ENCODE peak calls at places on chromosomes 3 and 15, in six cellular contexts. N is mammary epithelial cell, G is colonic mucosa, Q is Peyer's patch, O is H9, C is OCI-LY7. S is an unnamed sample. For H3K9me3, the result is how much of the 10 kb centered on the place peaks cover.

GRCh38 chr15:75720787-75721461 is 8.3 kb upstream of the CSPG4 start:
- DNase-seq in O (peak), Q (peak), N (peak), C (peak), G (peak), S (peak)

GRCh38 chr3:170089862-170090600 is 52.2 kb downstream of the GPR160 start:
- DNase-seq in C (no peak), N (no peak), O (no peak), G (no peak), Q (no peak), S (no peak)

GRCh38 chr3:73499787-73500186 is 125.0 kb downstream of the PDZRN3 start:
- DNase-seq in N (peak), O (no peak), Q (no peak), G (no peak), C (no peak), S (no peak)

GRCh38 chr15:86857701-86858100 is 778.0 kb downstream of the AGBL1 start:
- DNase-seq in N (no peak), Q (no peak), C (no peak), O (no peak), G (no peak), S (no peak)

GRCh38 chr3:194844046-194844445 is 158.4 kb downstream of the FAM43A start:
- DNase-seq in G (no peak), N (no peak), Q (no peak), O (no peak), C (no peak), S (no peak)

GRCh38 chr3:107265526-107265925 is 111.7 kb upstream of the CCDC54 start:
- DNase-seq in N (peak), O (no peak), G (no peak), Q (no peak), C (no peak), S (no peak)

GRCh38 chr3:11424277-11424676 is 152.1 kb downstream of the ATG7 start:
- DNase-seq in G (no peak), Q (no peak), C (no peak), N (no peak), O (no peak), S (no peak)

GRCh38 chr3:63909431-63909830 is 2.8 kb downstream of the SCAANT1 start:
- DNase-seq in Q (no peak), N (no peak), G (no peak), C (no peak), O (no peak), S (no peak)

GRCh38 chr3:192991351-192991750 is 73.7 kb upstream of the MB21D2 start:
- DNase-seq in O (no peak), C (no peak), N (no peak), G (no peak), Q (no peak), S (no peak)

GRCh38 chr3:152204218-152204617 is 64.5 kb upstream of the MBNL1 start:
- DNase-seq in O (no peak), G (no peak), C (no peak), Q (no peak), N (no peak), S (no peak)

GRCh38 chr15:60407406-60407805 is 9.6 kb upstream of the ANXA2 start:
- DNase-seq in N (peak), C (no peak), G (no peak), O (no peak), Q (no peak), S (no peak)

GRCh38 chr15:100383302-100384107 is 41.7 kb upstream of the ADAMTS17 start:
- DNase-seq in Q (no peak), N (peak), G (peak), O (peak), C (peak), S (peak)

GRCh38 chr3:101676765-101677435 is at the start of gene ZBTB11:
- DNase-seq in N (peak), C (peak), Q (peak), O (peak), G (peak), S (peak)

GRCh38 chr3:101676219-101676764 is 640 bp downstream of the ZBTB11 start:
- DNase-seq in Q (peak), C (peak), N (peak), O (peak), G (peak), S (peak)

GRCh38 chr3:101673953-101674352 is 3.0 kb downstream of the ZBTB11 start:
- DNase-seq in Q (no peak), G (no peak), N (no peak), O (no peak), C (no peak), S (no peak)

GRCh38 chr3:101674518-101674917 is 2.4 kb downstream of the ZBTB11 start:
- DNase-seq in G (no peak), N (no peak), O (no peak), Q (no peak), C (no peak), S (no peak)

GRCh38 chr3:101675709-101676218 is 1.2 kb downstream of the ZBTB11 start:
- DNase-seq in Q (no peak), N (peak), O (no peak), G (peak), C (peak), S (peak)
- TF ChIP-seq CTCF in Q (peak), N (no peak), O (no peak), G (no peak), C (no peak), S (no peak)

DNA sequence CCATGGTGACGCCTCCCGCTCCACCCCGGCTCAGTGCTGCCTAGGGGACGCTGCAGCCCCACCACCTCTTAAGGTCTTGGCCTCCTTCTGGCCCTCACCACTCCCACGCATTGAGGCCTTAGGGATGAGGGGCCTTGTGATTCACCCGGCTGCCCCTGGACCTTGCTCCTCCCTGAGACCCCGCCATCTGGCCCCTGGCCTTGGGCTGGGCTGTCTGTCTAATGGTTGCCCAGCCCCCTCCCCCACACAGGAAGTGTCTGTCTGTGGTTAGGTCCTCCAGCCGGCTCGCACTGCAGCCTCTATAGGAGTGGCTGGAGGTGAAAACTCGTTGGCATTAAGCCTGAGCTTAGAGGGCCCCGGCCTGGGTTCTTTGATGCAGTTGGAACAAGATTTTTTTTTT is 21.5 kb upstream of the MTHFS start:
- DNase-seq in N (no peak), G (no peak), C (no peak), O (peak), Q (no peak), S (peak)
- H3K9me3 ChIP-seq in N (under half), G (under half), C (half or more), O (under half), Q (under half), S (under half)

GRCh38 chr15:44595656-44596510 is 58.9 kb downstream of the EIF3J start:
- DNase-seq in Q (no peak), N (no peak), O (no peak), C (no peak), G (no peak), S (no peak)

GRCh38 chr15:44591326-44591725 is 54.4 kb downstream of the EIF3J start:
- DNase-seq in N (peak), Q (no peak), G (no peak), O (no peak), C (no peak), S (no peak)

GRCh38 chr15:44595246-44595645 is 58.3 kb downstream of the EIF3J start:
- DNase-seq in N (no peak), Q (no peak), O (no peak), G (no peak), C (no peak), S (no peak)

GRCh38 chr15:44596511-44597010 is 59.6 kb downstream of the EIF3J start:
- DNase-seq in O (no peak), G (no peak), N (no peak), C (no peak), Q (no peak), S (no peak)

DNA sequence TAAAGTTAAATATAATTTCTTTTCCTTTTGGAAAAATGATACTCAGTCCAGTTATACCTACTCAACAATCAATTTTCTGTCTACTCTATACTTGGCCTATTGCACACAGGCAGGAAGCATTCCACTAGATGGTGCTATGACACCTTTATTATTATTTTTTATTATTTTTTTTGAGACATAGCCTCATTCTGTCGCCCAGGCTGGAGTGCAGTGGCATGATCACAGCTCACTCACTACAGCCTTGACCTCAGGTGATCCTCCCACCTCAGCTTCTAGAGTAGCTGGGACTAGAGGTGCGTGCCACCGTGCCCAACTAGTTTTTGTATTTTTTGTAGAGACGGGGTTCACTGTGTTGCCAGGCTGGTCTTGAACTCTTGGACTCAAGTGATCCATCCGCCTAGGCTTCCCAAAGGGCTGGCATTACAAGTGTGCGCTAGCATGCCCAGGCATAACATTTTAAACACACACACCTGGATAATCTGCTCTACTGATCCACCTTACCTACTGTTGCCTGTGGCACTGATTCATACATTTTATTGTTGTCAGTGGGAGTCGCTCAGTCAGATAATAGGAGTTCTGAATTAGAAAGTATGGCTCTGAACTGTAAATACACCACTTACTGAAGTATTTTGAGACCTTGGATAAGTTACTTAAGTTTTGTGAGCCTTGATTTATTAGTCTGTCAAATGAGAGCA is 56.2 kb downstream of the EIF3J start:
- DNase-seq in C (peak), O (no peak), Q (no peak), N (peak), G (no peak), S (no peak)
- TF ChIP-seq CTCF in C (peak), O (peak), Q (peak), N (peak), G (peak), S (peak)

GRCh38 chr15:25236861-25237155 is 202.0 kb downstream of the UBE3A start:
- DNase-seq in G (no peak), O (no peak), N (no peak), C (no peak), Q (no peak), S (no peak)

GRCh38 chr15:25238716-25239470 is 199.9 kb downstream of the UBE3A start:
- DNase-seq in G (no peak), C (no peak), Q (no peak), O (no peak), N (no peak), S (no peak)

GRCh38 chr15:25239471-25240345 is 199.1 kb downstream of the UBE3A start:
- DNase-seq in G (no peak), C (no peak), N (no peak), Q (no peak), O (no peak), S (no peak)

GRCh38 chr15:25237291-25237978 is 201.4 kb downstream of the UBE3A start:
- DNase-seq in O (no peak), N (no peak), C (no peak), Q (no peak), G (no peak), S (no peak)

DNA sequence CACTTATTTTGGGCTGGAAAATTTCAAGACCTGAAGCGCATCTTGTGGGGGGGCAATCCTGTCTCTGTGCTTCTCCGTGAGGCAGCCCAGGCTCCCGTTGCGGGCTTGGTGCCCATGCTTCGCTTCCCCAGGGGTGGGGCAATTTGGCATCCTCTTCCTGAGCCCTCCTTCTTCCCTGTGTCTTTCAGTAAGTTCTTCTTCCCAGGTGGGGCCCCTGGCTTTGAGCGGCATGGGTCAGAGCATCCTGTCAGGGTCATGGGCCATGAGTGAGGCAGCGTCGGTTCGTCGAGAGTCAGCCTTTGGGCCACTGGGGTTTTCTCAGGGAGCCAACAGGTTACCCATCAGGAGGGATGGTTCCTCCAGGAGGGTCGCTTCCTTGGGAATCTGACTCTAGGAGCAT is 200.7 kb downstream of the UBE3A start:
- DNase-seq in Q (no peak), O (no peak), C (no peak), N (no peak), G (no peak), S (no peak)
- H3K9me3 ChIP-seq in Q (under half), O (half or more), C (under half), N (half or more), G (under half), S (under half)

GRCh38 chr3:100317928-100318327 is 16.6 kb upstream of the NIT2 start:
- DNase-seq in O (no peak), N (no peak), C (no peak), G (no peak), Q (no peak), S (no peak)
- TF ChIP-seq CTCF in O (no peak), N (no peak), C (no peak), G (no peak), Q (no peak), S (no peak)